ENCODE peak calls at places on chromosome 18, in four cellular contexts. One of them, this sample, is unnamed.

GRCh38 chr18:2087877-2088673 is 483.2 kb downstream of the METTL4 start:
- DNase-seq in CD8-positive, alpha-beta memory T cell: no peak
- DNase-seq in neural progenitor cell: no peak
- DNase-seq in AG10803: peak; percentile 53
- DNase-seq in this sample: no peak

GRCh38 chr18:78402966-78403365 is 576.7 kb upstream of the SALL3 start:
- DNase-seq in CD8-positive, alpha-beta memory T cell: no peak
- DNase-seq in neural progenitor cell: no peak
- DNase-seq in AG10803: no peak
- DNase-seq in this sample: no peak

GRCh38 chr18:54786211-54786610 is 42.1 kb upstream of the RAB27B start:
- DNase-seq in CD8-positive, alpha-beta memory T cell: no peak
- DNase-seq in neural progenitor cell: no peak
- DNase-seq in AG10803: no peak
- DNase-seq in this sample: no peak

GRCh38 chr18:77207540-77207939 is 42.1 kb upstream of the GALR1 start:
- DNase-seq in CD8-positive, alpha-beta memory T cell: peak; percentile 27
- DNase-seq in neural progenitor cell: peak; percentile 25
- DNase-seq in AG10803: peak; percentile 93
- DNase-seq in this sample: no peak

GRCh38 chr18:61322265-61322873 is 10.9 kb upstream of the CDH20 start:
- DNase-seq in CD8-positive, alpha-beta memory T cell: peak; percentile 22
- DNase-seq in neural progenitor cell: peak; percentile 83
- DNase-seq in AG10803: peak; percentile 50
- DNase-seq in this sample: peak; percentile 3

GRCh38 chr18:73708596-73708995 is 439.0 kb downstream of the FBXO15 start:
- DNase-seq in CD8-positive, alpha-beta memory T cell: no peak
- DNase-seq in neural progenitor cell: no peak
- DNase-seq in AG10803: no peak
- DNase-seq in this sample: no peak

GRCh38 chr18:10131036-10131774 is 217.4 kb downstream of the VAPA start:
- DNase-seq in CD8-positive, alpha-beta memory T cell: no peak
- DNase-seq in neural progenitor cell: peak; percentile 40
- DNase-seq in AG10803: no peak
- DNase-seq in this sample: no peak

GRCh38 chr18:25517881-25518715 is 166.1 kb upstream of the ZNF521 start:
- DNase-seq in CD8-positive, alpha-beta memory T cell: no peak
- DNase-seq in neural progenitor cell: peak; percentile 9
- DNase-seq in AG10803: no peak
- DNase-seq in this sample: no peak

GRCh38 chr18:24846133-24846532 is 385.7 kb downstream of the HRH4 start:
- DNase-seq in CD8-positive, alpha-beta memory T cell: no peak
- DNase-seq in neural progenitor cell: no peak
- DNase-seq in AG10803: no peak
- DNase-seq in this sample: no peak

GRCh38 chr18:22224339-22224738 is 55.0 kb downstream of the GATA6 start:
- DNase-seq in CD8-positive, alpha-beta memory T cell: no peak
- DNase-seq in neural progenitor cell: no peak
- DNase-seq in AG10803: no peak
- DNase-seq in this sample: no peak

GRCh38 chr18:76592981-76593381 is 97.9 kb upstream of the ZNF516 start:
- DNase-seq in CD8-positive, alpha-beta memory T cell: no peak
- DNase-seq in neural progenitor cell: peak; percentile 15
- DNase-seq in AG10803: no peak
- DNase-seq in this sample: no peak

GRCh38 chr18:2846638-2847340 is at the start of gene EMILIN2:
- DNase-seq in CD8-positive, alpha-beta memory T cell: peak; percentile 6
- DNase-seq in neural progenitor cell: peak; percentile 70
- DNase-seq in AG10803: peak; percentile 31
- DNase-seq in this sample: no peak

GRCh38 chr18:59665057-59666007 is 31.9 kb downstream of the CCBE1 start:
- DNase-seq in CD8-positive, alpha-beta memory T cell: no peak
- DNase-seq in neural progenitor cell: no peak
- DNase-seq in AG10803: peak; percentile 90
- DNase-seq in this sample: no peak

GRCh38 chr18:25814841-25815458 is 275.5 kb downstream of the SS18 start:
- DNase-seq in CD8-positive, alpha-beta memory T cell: no peak
- DNase-seq in neural progenitor cell: no peak
- DNase-seq in AG10803: no peak
- DNase-seq in this sample: no peak

GRCh38 chr18:36809590-36810381 is 19.0 kb downstream of the TPGS2 start:
- DNase-seq in CD8-positive, alpha-beta memory T cell: peak; percentile 11
- DNase-seq in neural progenitor cell: peak; percentile 84
- DNase-seq in AG10803: peak; percentile 80
- DNase-seq in this sample: peak; percentile 31

GRCh38 chr18:48914581-48915251 is 36.0 kb downstream of the SMAD7 start:
- DNase-seq in CD8-positive, alpha-beta memory T cell: no peak
- DNase-seq in neural progenitor cell: no peak
- DNase-seq in AG10803: no peak
- DNase-seq in this sample: no peak

GRCh38 chr18:12750076-12750707 is 47.4 kb downstream of the PSMG2 start:
- DNase-seq in CD8-positive, alpha-beta memory T cell: no peak
- DNase-seq in neural progenitor cell: no peak
- DNase-seq in AG10803: peak; percentile 53
- DNase-seq in this sample: no peak

GRCh38 chr18:54956506-54956905 is 2.8 kb downstream of the CCDC68 start:
- DNase-seq in CD8-positive, alpha-beta memory T cell: no peak
- DNase-seq in neural progenitor cell: no peak
- DNase-seq in AG10803: no peak
- DNase-seq in this sample: no peak

GRCh38 chr18:13791181-13791580 is 32.8 kb upstream of the MC5R start:
- DNase-seq in CD8-positive, alpha-beta memory T cell: no peak
- DNase-seq in neural progenitor cell: no peak
- DNase-seq in AG10803: no peak
- DNase-seq in this sample: no peak

GRCh38 chr18:48782381-48782841 is 168.4 kb downstream of the SMAD7 start:
- DNase-seq in CD8-positive, alpha-beta memory T cell: no peak
- DNase-seq in neural progenitor cell: no peak
- DNase-seq in AG10803: peak; percentile 19
- DNase-seq in this sample: no peak

GRCh38 chr18:46536215-46536874 is 120.7 kb downstream of the LOXHD1 start:
- DNase-seq in CD8-positive, alpha-beta memory T cell: no peak
- DNase-seq in neural progenitor cell: no peak
- DNase-seq in AG10803: no peak
- DNase-seq in this sample: no peak

GRCh38 chr18:7111134-7111533 is 6.5 kb downstream of the LAMA1 start:
- DNase-seq in CD8-positive, alpha-beta memory T cell: no peak
- DNase-seq in neural progenitor cell: no peak
- DNase-seq in AG10803: no peak
- DNase-seq in this sample: no peak

GRCh38 chr18:7117390-7118355 is at the start of gene LAMA1:
- DNase-seq in CD8-positive, alpha-beta memory T cell: no peak
- DNase-seq in neural progenitor cell: peak; percentile 88
- DNase-seq in AG10803: no peak
- DNase-seq in this sample: no peak

GRCh38 chr18:7116832-7117389 is 686 bp downstream of the LAMA1 start:
- DNase-seq in CD8-positive, alpha-beta memory T cell: no peak
- DNase-seq in neural progenitor cell: peak; percentile 83
- DNase-seq in AG10803: no peak
- DNase-seq in this sample: no peak

GRCh38 chr18:7116001-7116831 is 1.4 kb downstream of the LAMA1 start:
- DNase-seq in CD8-positive, alpha-beta memory T cell: no peak
- DNase-seq in neural progenitor cell: peak; percentile 90
- DNase-seq in AG10803: no peak
- DNase-seq in this sample: no peak
- H3K4me3 ChIP-seq in CD8-positive, alpha-beta memory T cell: no peak overlapping the region
- H3K4me3 ChIP-seq in neural progenitor cell: peak overlapping the region; percentile 95
- H3K4me3 ChIP-seq in AG10803: peak overlapping the region; percentile 26
- H3K4me3 ChIP-seq in this sample: peak overlapping the region; percentile 46

GRCh38 chr18:62420513-62421209 is 95.6 kb downstream of the TNFRSF11A start:
- DNase-seq in CD8-positive, alpha-beta memory T cell: peak; percentile 34
- DNase-seq in neural progenitor cell: no peak
- DNase-seq in AG10803: peak; percentile 37
- DNase-seq in this sample: no peak
- H3K4me3 ChIP-seq in CD8-positive, alpha-beta memory T cell: peak overlapping the region; percentile 43
- H3K4me3 ChIP-seq in neural progenitor cell: no peak overlapping the region
- H3K4me3 ChIP-seq in AG10803: no peak overlapping the region
- H3K4me3 ChIP-seq in this sample: no peak overlapping the region

GRCh38 chr18:35618703-35619102 is 37.2 kb downstream of the GALNT1 start:
- DNase-seq in CD8-positive, alpha-beta memory T cell: no peak
- DNase-seq in neural progenitor cell: peak; percentile 52
- DNase-seq in AG10803: peak; percentile 31
- DNase-seq in this sample: no peak

GRCh38 chr18:35617865-35618264 is 36.3 kb downstream of the GALNT1 start:
- DNase-seq in CD8-positive, alpha-beta memory T cell: no peak
- DNase-seq in neural progenitor cell: no peak
- DNase-seq in AG10803: no peak
- DNase-seq in this sample: no peak

GRCh38 chr18:35618289-35618688 is 36.7 kb downstream of the GALNT1 start:
- DNase-seq in CD8-positive, alpha-beta memory T cell: no peak
- DNase-seq in neural progenitor cell: no peak
- DNase-seq in AG10803: no peak
- DNase-seq in this sample: no peak

GRCh38 chr18:35616074-35616473 is 34.5 kb downstream of the GALNT1 start:
- DNase-seq in CD8-positive, alpha-beta memory T cell: no peak
- DNase-seq in neural progenitor cell: no peak
- DNase-seq in AG10803: no peak
- DNase-seq in this sample: no peak

GRCh38 chr18:35616664-35617423 is 35.3 kb downstream of the GALNT1 start:
- DNase-seq in CD8-positive, alpha-beta memory T cell: peak; percentile 37
- DNase-seq in neural progenitor cell: no peak
- DNase-seq in AG10803: peak; percentile 60
- DNase-seq in this sample: no peak
- H3K4me3 ChIP-seq in CD8-positive, alpha-beta memory T cell: peak overlapping the region; percentile 21
- H3K4me3 ChIP-seq in neural progenitor cell: no peak overlapping the region
- H3K4me3 ChIP-seq in AG10803: no peak overlapping the region
- H3K4me3 ChIP-seq in this sample: no peak overlapping the region

GRCh38 chr18:57223160-57223870 is 76.4 kb downstream of the BOD1L2 start:
- DNase-seq in CD8-positive, alpha-beta memory T cell: no peak
- DNase-seq in neural progenitor cell: no peak
- DNase-seq in AG10803: peak; percentile 9
- DNase-seq in this sample: no peak
- H3K4me3 ChIP-seq in CD8-positive, alpha-beta memory T cell: no peak overlapping the region
- H3K4me3 ChIP-seq in neural progenitor cell: no peak overlapping the region
- H3K4me3 ChIP-seq in AG10803: no peak overlapping the region
- H3K4me3 ChIP-seq in this sample: no peak overlapping the region

GRCh38 chr18:74916773-74917393 is 292.1 kb downstream of the PTGR3 start:
- DNase-seq in CD8-positive, alpha-beta memory T cell: no peak
- DNase-seq in neural progenitor cell: no peak
- DNase-seq in AG10803: no peak
- DNase-seq in this sample: peak; percentile 74

GRCh38 chr18:74918276-74918675 is 290.7 kb downstream of the PTGR3 start:
- DNase-seq in CD8-positive, alpha-beta memory T cell: no peak
- DNase-seq in neural progenitor cell: no peak
- DNase-seq in AG10803: no peak
- DNase-seq in this sample: no peak

GRCh38 chr18:74921057-74921820 is 287.7 kb downstream of the PTGR3 start:
- DNase-seq in CD8-positive, alpha-beta memory T cell: no peak
- DNase-seq in neural progenitor cell: no peak
- DNase-seq in AG10803: no peak
- DNase-seq in this sample: no peak
- H3K4me3 ChIP-seq in CD8-positive, alpha-beta memory T cell: no peak overlapping the region
- H3K4me3 ChIP-seq in neural progenitor cell: no peak overlapping the region
- H3K4me3 ChIP-seq in AG10803: no peak overlapping the region
- H3K4me3 ChIP-seq in this sample: no peak overlapping the region